ENCODE peak calls at places on chromosome 21, in four cellular contexts. X, Q, M and B are unnamed samples.
A peak's percentile ranks its signal among the peaks of the same experiment; 100 is the strongest.

GRCh38 chr21:34994646-34995631 is 54.2 kb downstream of the RUNX1 start:
- DNase-seq in X (no peak), Q (no peak), M (no peak), B (no peak)

GRCh38 chr21:30707409-30707808 is 11.2 kb downstream of the KRTAP21-3 start:
- DNase-seq in X (no peak), Q (no peak), M (no peak), B (no peak)

GRCh38 chr21:42255038-42255601 is 36.2 kb downstream of the ABCG1 start:
- DNase-seq in X (no peak), Q (no peak), M (no peak), B (no peak)

GRCh38 chr21:32185103-32185502 is 93.7 kb downstream of the MIS18A start:
- DNase-seq in X (no peak), Q (no peak), M (no peak), B (no peak)

GRCh38 chr21:32055305-32055704 is 182.5 kb downstream of the HUNK start:
- DNase-seq in X (no peak), Q (no peak), M (no peak), B (no peak)

GRCh38 chr21:15552914-15553491 is 176.8 kb upstream of the USP25 start:
- DNase-seq in X (no peak), Q (peak; percentile 1), M (no peak), B (peak; percentile 33)

GRCh38 chr21:14690886-14691285 is 144.8 kb upstream of the SAMSN1 start:
- DNase-seq in X (no peak), Q (no peak), M (no peak), B (no peak)

GRCh38 chr21:16195476-16195875 is 465.7 kb downstream of the USP25 start:
- DNase-seq in X (no peak), Q (peak; percentile 70), M (no peak), B (no peak)

GRCh38 chr21:21232320-21232719 is 234.1 kb downstream of the NCAM2 start:
- DNase-seq in X (no peak), Q (peak; percentile 71), M (peak; percentile 32), B (peak; percentile 31)

GRCh38 chr21:16280731-16281130 is 550.9 kb downstream of the USP25 start:
- DNase-seq in X (no peak), Q (no peak), M (no peak), B (no peak)

GRCh38 chr21:14736162-14736561 is 190.0 kb upstream of the SAMSN1 start:
- DNase-seq in X (no peak), Q (no peak), M (no peak), B (no peak)

GRCh38 chr21:31222142-31222541 is 121.9 kb downstream of the TIAM1 start:
- DNase-seq in X (no peak), Q (peak; percentile 66), M (no peak), B (no peak)

GRCh38 chr21:24895885-24896734 is 711.2 kb downstream of the MRPL39 start:
- DNase-seq in X (no peak), Q (peak; percentile 25), M (peak; percentile 29), B (peak; percentile 60)

GRCh38 chr21:23471877-23472276 is 2135.4 kb downstream of the MRPL39 start:
- DNase-seq in X (no peak), Q (no peak), M (no peak), B (no peak)

GRCh38 chr21:40179167-40179566 is 311.9 kb downstream of the PCP4 start:
- DNase-seq in X (no peak), Q (no peak), M (no peak), B (no peak)

GRCh38 chr21:15749045-15749867 is 19.5 kb downstream of the USP25 start:
- DNase-seq in X (no peak), Q (peak; percentile 49), M (no peak), B (no peak)

GRCh38 chr21:14957836-14958235 is 107.0 kb downstream of the NRIP1 start:
- DNase-seq in X (no peak), Q (peak; percentile 28), M (no peak), B (no peak)

GRCh38 chr21:38965910-38966504 is 160.3 kb downstream of the ETS2 start:
- DNase-seq in X (peak; percentile 83), Q (peak; percentile 59), M (no peak), B (peak; percentile 86)

GRCh38 chr21:43719748-43720538 is 1.0 kb downstream of the PDXK start:
- DNase-seq in X (peak; percentile 34), Q (no peak), M (no peak), B (no peak)
- H3K4ac ChIP-seq in X (no peak overlapping the region), Q (peak overlapping the region; percentile 83), M (peak overlapping the region; percentile 66), B (peak overlapping the region; percentile 88)

GRCh38 chr21:46092026-46092764 is 5.7 kb upstream of the COL6A2 start:
- DNase-seq in X (no peak), Q (peak; percentile 99), M (no peak), B (no peak)

GRCh38 chr21:46091631-46092025 is 6.3 kb upstream of the COL6A2 start:
- DNase-seq in X (no peak), Q (peak; percentile 74), M (no peak), B (no peak)

GRCh38 chr21:46094401-46095105 is 3.4 kb upstream of the COL6A2 start:
- DNase-seq in X (no peak), Q (no peak), M (no peak), B (no peak)

GRCh38 chr21:46093668-46094400 is 4.1 kb upstream of the COL6A2 start:
- DNase-seq in X (peak; percentile 28), Q (no peak), M (no peak), B (no peak)

GRCh38 chr21:46092811-46093667 is 4.9 kb upstream of the COL6A2 start:
- DNase-seq in X (no peak), Q (no peak), M (no peak), B (no peak)
- H3K4ac ChIP-seq in X (no peak overlapping the region), Q (peak overlapping the region; percentile 99), M (peak overlapping the region; percentile 61), B (no peak overlapping the region)

GRCh38 chr21:37868896-37869295 is 47.4 kb downstream of the KCNJ6 start:
- DNase-seq in X (no peak), Q (peak; percentile 67), M (no peak), B (peak; percentile 12)
- H3K4ac ChIP-seq in X (no peak overlapping the region), Q (peak overlapping the region; percentile 38), M (no peak overlapping the region), B (no peak overlapping the region)

DNA sequence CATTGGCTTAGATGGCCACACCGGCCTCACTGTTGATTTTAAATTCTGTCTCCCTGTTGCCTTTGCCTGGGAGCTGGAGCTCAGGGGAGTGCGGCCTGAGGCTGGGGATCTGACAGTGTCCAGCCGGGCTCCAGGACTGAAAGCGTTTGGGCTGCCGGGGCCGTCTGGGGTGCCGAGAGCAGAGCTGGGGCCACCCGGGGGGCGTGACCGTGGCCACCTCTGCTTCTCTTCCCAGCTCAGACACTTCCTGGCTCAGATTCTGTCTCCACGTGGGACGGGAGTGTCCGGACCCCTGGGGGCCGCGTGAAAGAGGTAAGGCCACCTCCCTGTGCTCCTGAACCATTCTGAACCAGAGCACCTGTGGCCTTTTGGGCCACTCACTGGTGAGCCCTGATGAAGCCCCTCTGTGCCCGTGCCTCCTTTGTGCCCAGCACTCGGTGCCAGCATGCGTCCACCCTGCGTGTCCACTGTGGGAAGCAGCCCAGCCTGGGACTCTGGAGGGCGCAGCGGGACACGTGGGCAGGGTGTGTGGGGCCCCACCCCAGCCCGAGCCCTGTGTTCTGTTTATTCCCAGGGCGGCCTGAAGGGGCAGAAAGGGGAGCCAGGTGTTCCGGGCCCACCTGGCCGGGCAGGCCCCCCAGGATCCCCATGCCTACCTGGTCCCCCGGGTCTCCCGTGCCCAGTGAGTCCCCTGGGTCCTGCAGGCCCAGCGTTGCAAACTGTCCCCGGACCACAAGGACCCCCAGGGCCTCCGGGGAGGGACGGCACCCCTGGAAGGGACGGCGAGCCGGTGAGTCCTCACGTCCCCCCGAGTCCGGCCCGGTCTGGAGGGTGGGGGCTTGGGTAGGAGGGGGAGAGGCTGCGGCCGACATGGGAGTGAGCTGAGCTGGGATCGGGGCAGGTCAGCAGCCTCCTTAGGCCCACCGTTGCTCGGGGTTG is 64.8 kb downstream of the SLC19A1 start:
- DNase-seq in X (no peak), Q (no peak), M (no peak), B (no peak)
- H3K4ac ChIP-seq in X (no peak overlapping the region), Q (no peak overlapping the region), M (no peak overlapping the region), B (no peak overlapping the region)

GRCh38 chr21:28150021-28150420 is 842.7 kb downstream of the LTN1 start:
- DNase-seq in X (no peak), Q (no peak), M (no peak), B (no peak)
- H3K4ac ChIP-seq in X (no peak overlapping the region), Q (peak overlapping the region; percentile 87), M (no peak overlapping the region), B (no peak overlapping the region)

GRCh38 chr21:33659550-33659949 is 17.2 kb downstream of the ITSN1 start:
- DNase-seq in X (no peak), Q (no peak), M (no peak), B (no peak)
- H3K4ac ChIP-seq in X (no peak overlapping the region), Q (no peak overlapping the region), M (no peak overlapping the region), B (peak overlapping the region; percentile 27)

GRCh38 chr21:45351061-45351460 is 53.9 kb upstream of the COL18A1 start:
- DNase-seq in X (no peak), Q (no peak), M (no peak), B (no peak)

GRCh38 chr21:45352621-45353125 is 52.3 kb upstream of the COL18A1 start:
- DNase-seq in X (no peak), Q (no peak), M (no peak), B (no peak)

GRCh38 chr21:45350206-45350854 is 54.6 kb upstream of the COL18A1 start:
- DNase-seq in X (no peak), Q (no peak), M (no peak), B (no peak)

GRCh38 chr21:45353200-45353599 is 51.8 kb upstream of the COL18A1 start:
- DNase-seq in X (no peak), Q (no peak), M (no peak), B (no peak)

GRCh38 chr21:45351526-45352275 is 53.3 kb upstream of the COL18A1 start:
- DNase-seq in X (no peak), Q (peak; percentile 27), M (no peak), B (no peak)
- H3K4ac ChIP-seq in X (no peak overlapping the region), Q (no peak overlapping the region), M (no peak overlapping the region), B (no peak overlapping the region)

GRCh38 chr21:45359451-45360217 is 45.3 kb upstream of the COL18A1 start:
- DNase-seq in X (no peak), Q (no peak), M (peak; percentile 59), B (no peak)
- H3K4ac ChIP-seq in X (no peak overlapping the region), Q (peak overlapping the region; percentile 47), M (peak overlapping the region; percentile 31), B (no peak overlapping the region)